ENCODE peak calls at places on chromosomes 16 and 17, in four cellular contexts. One of them, this sample, is unnamed. For H3K4me1, the result is how much of the 10 kb centered on the place peaks cover.

GRCh38 chr16:27762441-27762840 is 212.5 kb downstream of the KATNIP start:
- DNase-seq in transverse colon: no peak
- DNase-seq in breast epithelium: no peak
- DNase-seq in left ventricle myocardium inferior: no peak
- DNase-seq in this sample: no peak

GRCh38 chr17:61460796-61461585 is 8.8 kb downstream of the TBX4 start:
- DNase-seq in transverse colon: no peak
- DNase-seq in breast epithelium: no peak
- DNase-seq in left ventricle myocardium inferior: no peak
- DNase-seq in this sample: no peak

GRCh38 chr17:15169676-15170075 is 95.5 kb downstream of the PMP22 start:
- DNase-seq in transverse colon: no peak
- DNase-seq in breast epithelium: no peak
- DNase-seq in left ventricle myocardium inferior: no peak
- DNase-seq in this sample: no peak

GRCh38 chr16:75957870-75958269 is 231.6 kb upstream of the CPHXL start:
- DNase-seq in transverse colon: no peak
- DNase-seq in breast epithelium: no peak
- DNase-seq in left ventricle myocardium inferior: no peak
- DNase-seq in this sample: no peak

GRCh38 chr16:31168848-31169247 is 11.1 kb upstream of the FUS start:
- DNase-seq in transverse colon: no peak
- DNase-seq in breast epithelium: no peak
- DNase-seq in left ventricle myocardium inferior: no peak
- DNase-seq in this sample: no peak

GRCh38 chr17:44278006-44278405 is 10.1 kb upstream of the SLC4A1 start:
- DNase-seq in transverse colon: no peak
- DNase-seq in breast epithelium: no peak
- DNase-seq in left ventricle myocardium inferior: no peak
- DNase-seq in this sample: no peak

GRCh38 chr16:526181-527014 is 1.1 kb upstream of the CAPN15 start:
- DNase-seq in transverse colon: peak
- DNase-seq in breast epithelium: no peak
- DNase-seq in left ventricle myocardium inferior: peak
- DNase-seq in this sample: no peak

GRCh38 chr17:73878923-73879322 is 234.7 kb upstream of the SDK2 start:
- DNase-seq in transverse colon: no peak
- DNase-seq in breast epithelium: no peak
- DNase-seq in left ventricle myocardium inferior: no peak
- DNase-seq in this sample: no peak

GRCh38 chr17:80558046-80558445 is 13.4 kb downstream of the RPTOR start:
- DNase-seq in transverse colon: no peak
- DNase-seq in breast epithelium: no peak
- DNase-seq in left ventricle myocardium inferior: no peak
- DNase-seq in this sample: no peak

GRCh38 chr17:13484020-13484419 is 117.7 kb downstream of the HS3ST3A1 start:
- DNase-seq in transverse colon: no peak
- DNase-seq in breast epithelium: no peak
- DNase-seq in left ventricle myocardium inferior: no peak
- DNase-seq in this sample: no peak

GRCh38 chr17:16980813-16981731 is 9.2 kb upstream of the TNFRSF13B start:
- DNase-seq in transverse colon: peak
- DNase-seq in breast epithelium: no peak
- DNase-seq in left ventricle myocardium inferior: no peak
- DNase-seq in this sample: no peak

GRCh38 chr17:68424861-68425260 is 32.4 kb downstream of the WIPI1 start:
- DNase-seq in transverse colon: no peak
- DNase-seq in breast epithelium: peak
- DNase-seq in left ventricle myocardium inferior: no peak
- DNase-seq in this sample: no peak

GRCh38 chr16:72473631-72474030 is 301.7 kb upstream of the PMFBP1 start:
- DNase-seq in transverse colon: no peak
- DNase-seq in breast epithelium: no peak
- DNase-seq in left ventricle myocardium inferior: no peak
- DNase-seq in this sample: no peak

GRCh38 chr16:57194512-57194911 is 8.4 kb downstream of the RSPRY1 start:
- DNase-seq in transverse colon: no peak
- DNase-seq in breast epithelium: no peak
- DNase-seq in left ventricle myocardium inferior: no peak
- DNase-seq in this sample: no peak

GRCh38 chr16:58753711-58754134 is 19.6 kb upstream of the GOT2 start:
- DNase-seq in transverse colon: no peak
- DNase-seq in breast epithelium: no peak
- DNase-seq in left ventricle myocardium inferior: no peak
- DNase-seq in this sample: no peak

GRCh38 chr16:85029413-85029794 is 1.8 kb downstream of the KIAA0513 start:
- DNase-seq in transverse colon: peak
- DNase-seq in breast epithelium: no peak
- DNase-seq in left ventricle myocardium inferior: no peak
- DNase-seq in this sample: no peak

GRCh38 chr16:57985204-57986121 is 14.5 kb upstream of the CNGB1 start:
- DNase-seq in transverse colon: no peak
- DNase-seq in breast epithelium: no peak
- DNase-seq in left ventricle myocardium inferior: no peak
- DNase-seq in this sample: peak

GRCh38 chr16:67403976-67404555 is 10.8 kb upstream of the TPPP3 start:
- DNase-seq in transverse colon: no peak
- DNase-seq in breast epithelium: no peak
- DNase-seq in left ventricle myocardium inferior: no peak
- DNase-seq in this sample: no peak

GRCh38 chr16:5025171-5025632 is 8.5 kb downstream of the NAGPA start:
- DNase-seq in transverse colon: peak
- DNase-seq in breast epithelium: no peak
- DNase-seq in left ventricle myocardium inferior: peak
- DNase-seq in this sample: no peak

GRCh38 chr17:59003860-59004259 is 102.8 kb downstream of the TRIM37 start:
- DNase-seq in transverse colon: no peak
- DNase-seq in breast epithelium: no peak
- DNase-seq in left ventricle myocardium inferior: no peak
- DNase-seq in this sample: no peak

GRCh38 chr17:8154608-8155152 is 2.5 kb upstream of the PER1 start:
- DNase-seq in transverse colon: no peak
- DNase-seq in breast epithelium: no peak
- DNase-seq in left ventricle myocardium inferior: no peak
- DNase-seq in this sample: no peak

DNA sequence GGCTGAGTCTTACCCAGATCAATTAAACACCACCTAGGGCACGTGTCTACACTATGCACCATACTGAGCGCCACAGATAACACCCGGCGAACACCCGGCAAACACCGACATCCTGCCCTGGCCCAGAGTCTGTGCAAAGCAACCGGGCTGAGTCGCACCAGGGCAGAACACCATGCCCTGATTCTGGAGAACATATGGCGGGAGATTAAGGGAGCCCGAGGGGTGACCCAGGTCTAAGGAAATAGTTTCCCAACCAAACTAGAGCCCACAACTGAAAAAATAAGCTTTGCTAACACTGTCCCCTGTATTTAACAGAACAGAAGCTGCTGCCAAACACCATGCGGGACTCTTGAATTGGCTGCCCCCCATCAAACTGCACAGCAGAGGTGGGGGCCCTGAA is 22.1 kb downstream of the MYO18A start:
- DNase-seq in transverse colon: no peak
- DNase-seq in breast epithelium: no peak
- DNase-seq in left ventricle myocardium inferior: no peak
- DNase-seq in this sample: no peak
- H3K4me1 ChIP-seq in transverse colon: half or more
- H3K4me1 ChIP-seq in breast epithelium: under half
- H3K4me1 ChIP-seq in left ventricle myocardium inferior: half or more
- H3K4me1 ChIP-seq in this sample: under half

GRCh38 chr16:74075393-74075792 is 221.2 kb upstream of the PSMD7 start:
- DNase-seq in transverse colon: no peak
- DNase-seq in breast epithelium: no peak
- DNase-seq in left ventricle myocardium inferior: no peak
- DNase-seq in this sample: no peak

GRCh38 chr16:74073471-74073870 is 223.1 kb upstream of the PSMD7 start:
- DNase-seq in transverse colon: no peak
- DNase-seq in breast epithelium: no peak
- DNase-seq in left ventricle myocardium inferior: no peak
- DNase-seq in this sample: no peak

GRCh38 chr16:74083582-74083981 is 213.0 kb upstream of the PSMD7 start:
- DNase-seq in transverse colon: no peak
- DNase-seq in breast epithelium: no peak
- DNase-seq in left ventricle myocardium inferior: no peak
- DNase-seq in this sample: no peak

GRCh38 chr16:74076568-74076967 is 220.0 kb upstream of the PSMD7 start:
- DNase-seq in transverse colon: no peak
- DNase-seq in breast epithelium: no peak
- DNase-seq in left ventricle myocardium inferior: no peak
- DNase-seq in this sample: no peak

GRCh38 chr16:74078877-74079586 is 217.6 kb upstream of the PSMD7 start:
- DNase-seq in transverse colon: no peak
- DNase-seq in breast epithelium: no peak
- DNase-seq in left ventricle myocardium inferior: no peak
- DNase-seq in this sample: no peak
- H3K27ac ChIP-seq in transverse colon: no peak
- H3K27ac ChIP-seq in breast epithelium: no peak
- H3K27ac ChIP-seq in left ventricle myocardium inferior: no peak
- H3K27ac ChIP-seq in this sample: no peak

GRCh38 chr17:35540589-35541404 is 3.3 kb upstream of the SLFN12L start:
- DNase-seq in transverse colon: peak
- DNase-seq in breast epithelium: no peak
- DNase-seq in left ventricle myocardium inferior: peak
- DNase-seq in this sample: no peak
- TF ChIP-seq CTCF in transverse colon: no peak
- TF ChIP-seq CTCF in breast epithelium: no peak
- TF ChIP-seq CTCF in left ventricle myocardium inferior: no peak
- TF ChIP-seq CTCF in this sample: no peak

GRCh38 chr16:8957509-8958157 is 6.1 kb downstream of the USP7 start:
- DNase-seq in transverse colon: peak
- DNase-seq in breast epithelium: no peak
- DNase-seq in left ventricle myocardium inferior: no peak
- DNase-seq in this sample: no peak
- H3K4me1 ChIP-seq in transverse colon: half or more
- H3K4me1 ChIP-seq in breast epithelium: under half
- H3K4me1 ChIP-seq in left ventricle myocardium inferior: half or more
- H3K4me1 ChIP-seq in this sample: under half

DNA sequence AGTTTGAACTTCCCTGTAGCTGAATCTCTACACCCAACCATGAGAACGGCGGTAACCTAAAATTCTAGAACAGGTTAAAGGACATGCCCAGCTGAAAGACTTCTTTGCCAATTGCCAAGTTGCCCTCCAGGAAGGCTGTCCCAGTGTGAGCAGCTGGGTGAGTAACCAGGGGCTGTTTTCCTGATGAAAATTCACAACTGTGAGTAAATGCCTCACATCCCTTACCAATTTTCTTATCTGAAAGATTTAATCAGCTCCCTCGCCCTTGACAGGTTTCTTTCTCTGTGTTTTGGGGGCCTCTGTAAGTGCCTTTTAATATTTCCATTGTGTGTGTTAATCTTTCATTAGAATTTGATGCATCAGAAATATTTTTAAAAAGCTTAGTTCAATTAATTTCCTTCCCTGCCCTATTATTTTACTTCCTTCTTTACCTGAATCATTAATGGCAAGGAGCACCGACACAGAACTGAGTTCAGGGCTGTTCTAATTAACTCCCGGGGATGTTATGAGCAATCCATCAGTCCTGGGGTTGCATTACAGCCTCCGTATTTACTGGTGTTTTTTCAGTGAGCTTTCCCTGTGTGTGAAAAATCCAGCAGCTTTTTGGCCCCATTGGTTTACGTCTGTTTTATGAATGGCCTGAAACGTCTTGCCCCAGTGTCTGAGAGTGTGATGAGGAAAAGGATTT is 152.9 kb downstream of the CLEC16A start:
- DNase-seq in transverse colon: no peak
- DNase-seq in breast epithelium: no peak
- DNase-seq in left ventricle myocardium inferior: no peak
- DNase-seq in this sample: no peak
- H3K27ac ChIP-seq in transverse colon: no peak
- H3K27ac ChIP-seq in breast epithelium: no peak
- H3K27ac ChIP-seq in left ventricle myocardium inferior: no peak
- H3K27ac ChIP-seq in this sample: no peak

DNA sequence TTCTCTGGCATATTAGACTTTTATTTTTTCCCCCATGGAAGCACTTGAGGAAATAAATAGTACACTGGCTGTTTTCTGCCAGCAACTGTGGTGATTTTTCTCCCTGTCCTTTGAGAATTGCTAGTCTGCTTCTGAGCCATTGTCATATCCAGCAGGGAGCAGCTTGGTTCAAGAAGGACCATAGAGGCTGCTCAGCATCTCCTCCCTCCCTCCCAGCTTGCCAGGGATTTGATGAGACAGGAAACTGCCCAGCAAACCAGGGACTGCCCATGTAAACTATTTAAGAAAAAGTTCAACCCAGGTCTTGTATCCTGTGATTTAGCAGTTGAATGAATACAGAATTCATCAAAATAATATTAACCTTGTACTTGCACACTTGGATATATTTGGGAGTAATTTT is 39.5 kb downstream of the CYB5B start:
- DNase-seq in transverse colon: no peak
- DNase-seq in breast epithelium: no peak
- DNase-seq in left ventricle myocardium inferior: no peak
- DNase-seq in this sample: no peak
- TF ChIP-seq CTCF in transverse colon: no peak
- TF ChIP-seq CTCF in breast epithelium: no peak
- TF ChIP-seq CTCF in left ventricle myocardium inferior: no peak
- TF ChIP-seq CTCF in this sample: no peak

GRCh38 chr17:65025288-65025687 is 31.3 kb downstream of the GNA13 start:
- DNase-seq in transverse colon: no peak
- DNase-seq in breast epithelium: no peak
- DNase-seq in left ventricle myocardium inferior: no peak
- DNase-seq in this sample: no peak

GRCh38 chr17:65023791-65024190 is 32.7 kb downstream of the GNA13 start:
- DNase-seq in transverse colon: no peak
- DNase-seq in breast epithelium: no peak
- DNase-seq in left ventricle myocardium inferior: no peak
- DNase-seq in this sample: no peak

GRCh38 chr17:65020284-65020683 is 36.3 kb downstream of the GNA13 start:
- DNase-seq in transverse colon: no peak
- DNase-seq in breast epithelium: no peak
- DNase-seq in left ventricle myocardium inferior: no peak
- DNase-seq in this sample: no peak

GRCh38 chr17:65022137-65022536 is 34.4 kb downstream of the GNA13 start:
- DNase-seq in transverse colon: no peak
- DNase-seq in breast epithelium: no peak
- DNase-seq in left ventricle myocardium inferior: no peak
- DNase-seq in this sample: no peak

GRCh38 chr17:65022751-65023421 is 33.7 kb downstream of the GNA13 start:
- DNase-seq in transverse colon: no peak
- DNase-seq in breast epithelium: no peak
- DNase-seq in left ventricle myocardium inferior: no peak
- DNase-seq in this sample: no peak
- H3K4me1 ChIP-seq in transverse colon: half or more
- H3K4me1 ChIP-seq in breast epithelium: under half
- H3K4me1 ChIP-seq in left ventricle myocardium inferior: half or more
- H3K4me1 ChIP-seq in this sample: half or more

This sample was measured in RWPE2.